ENCODE peak calls at places on chromosomes 3 and 15, in six cellular contexts. B, V, M, R, O and X are unnamed samples.
A peak's percentile ranks its signal among the peaks of the same experiment; 100 is the strongest.

GRCh38 chr15:68796576-68796975 is 24.1 kb downstream of the ANP32A start:
- DNase-seq in B (no peak), V (no peak), M (no peak), R (no peak), O (no peak), X (no peak)

GRCh38 chr15:48330045-48330840 is 986 bp upstream of the DUT start:
- DNase-seq in B (no peak), V (no peak), M (peak; percentile 16), R (no peak), O (peak; percentile 46), X (peak; percentile 32)

GRCh38 chr15:71975816-71976150 is 142.2 kb downstream of the MYO9A start:
- DNase-seq in B (no peak), V (no peak), M (no peak), R (no peak), O (no peak), X (no peak)

GRCh38 chr3:142875099-142875498 is 13.8 kb downstream of the PCOLCE2 start:
- DNase-seq in B (no peak), V (no peak), M (no peak), R (no peak), O (no peak), X (no peak)

GRCh38 chr15:63945838-63946298 is 100.4 kb downstream of the DAPK2 start:
- DNase-seq in B (no peak), V (peak; percentile 37), M (no peak), R (no peak), O (no peak), X (no peak)

GRCh38 chr3:143885803-143886427 is 37.6 kb upstream of the SLC9A9 start:
- DNase-seq in B (peak; percentile 16), V (peak; percentile 48), M (peak; percentile 36), R (peak; percentile 47), O (peak; percentile 67), X (no peak)

GRCh38 chr3:107307205-107307604 is 70.0 kb upstream of the CCDC54 start:
- DNase-seq in B (no peak), V (no peak), M (no peak), R (no peak), O (no peak), X (no peak)

GRCh38 chr15:63752075-63752684 is 81.6 kb downstream of the HERC1 start:
- DNase-seq in B (peak; percentile 60), V (no peak), M (peak; percentile 78), R (peak; percentile 27), O (peak; percentile 81), X (no peak)

GRCh38 chr3:178182337-178182761 is 353.9 kb upstream of the KCNMB2 start:
- DNase-seq in B (no peak), V (no peak), M (no peak), R (no peak), O (no peak), X (peak; percentile 26)

GRCh38 chr3:170724599-170724998 is 138.7 kb upstream of the SLC7A14 start:
- DNase-seq in B (no peak), V (no peak), M (no peak), R (no peak), O (peak; percentile 93), X (peak; percentile 80)

GRCh38 chr3:138165061-138165460 is 9.7 kb downstream of the DBR1 start:
- DNase-seq in B (no peak), V (no peak), M (no peak), R (no peak), O (no peak), X (no peak)

GRCh38 chr3:134065836-134066538 is 36.3 kb upstream of the SLCO2A1 start:
- DNase-seq in B (no peak), V (no peak), M (peak; percentile 19), R (no peak), O (peak; percentile 58), X (no peak)

GRCh38 chr15:93042211-93042610 is 46.8 kb downstream of the RGMA start:
- DNase-seq in B (no peak), V (no peak), M (no peak), R (no peak), O (no peak), X (peak; percentile 77)

GRCh38 chr3:106765342-106765741 is 611.9 kb upstream of the CCDC54 start:
- DNase-seq in B (peak; percentile 81), V (no peak), M (peak; percentile 10), R (no peak), O (peak; percentile 96), X (peak; percentile 77)

GRCh38 chr3:186991470-186991869 is 61.1 kb downstream of the ST6GAL1 start:
- DNase-seq in B (no peak), V (no peak), M (no peak), R (no peak), O (no peak), X (no peak)

GRCh38 chr15:100919481-100920405 is 586 bp downstream of the LRRK1 start:
- DNase-seq in B (no peak), V (no peak), M (peak; percentile 28), R (no peak), O (peak; percentile 69), X (peak; percentile 95)

GRCh38 chr15:27271258-27271657 is 300.3 kb downstream of the GABRG3 start:
- DNase-seq in B (no peak), V (peak; percentile 54), M (no peak), R (no peak), O (no peak), X (no peak)

GRCh38 chr3:38121832-38122461 is 15.0 kb downstream of the ACAA1 start:
- DNase-seq in B (no peak), V (no peak), M (no peak), R (no peak), O (no peak), X (no peak)

GRCh38 chr15:75203017-75203907 is 1.6 kb downstream of the C15orf39 start:
- DNase-seq in B (no peak), V (no peak), M (peak; percentile 50), R (peak; percentile 35), O (peak; percentile 53), X (peak; percentile 92)
- H2AFZ ChIP-seq in B (no peak overlapping the region), V (no peak overlapping the region), M (no peak overlapping the region), R (peak overlapping the region; percentile 88), O (no peak overlapping the region), X (peak overlapping the region; percentile 87)

GRCh38 chr3:46694520-46694919 is 1.0 kb upstream of the ALS2CL start:
- DNase-seq in B (no peak), V (no peak), M (no peak), R (no peak), O (no peak), X (no peak)
- H3K4me1 ChIP-seq in B (peaks cover 31% of the 10 kb centered on the region), V (no peaks in the 10 kb centered on the region), M (peaks cover 22% of the 10 kb centered on the region), R (peaks cover 27% of the 10 kb centered on the region), O (peaks cover 5% of the 10 kb centered on the region), X (peaks cover 7% of the 10 kb centered on the region)

GRCh38 chr3:47145272-47145671 is 18.6 kb downstream of the SETD2 start:
- DNase-seq in B (no peak), V (no peak), M (no peak), R (no peak), O (no peak), X (no peak)

GRCh38 chr3:47143068-47143467 is 20.8 kb downstream of the SETD2 start:
- DNase-seq in B (no peak), V (no peak), M (no peak), R (no peak), O (no peak), X (no peak)
- H3K79me2 ChIP-seq in B (peaks cover 90% of the 10 kb centered on the region), V (peaks cover 25% of the 10 kb centered on the region), M (peaks cover 85% of the 10 kb centered on the region), R (peaks cover 99% of the 10 kb centered on the region), O (peaks cover 100% of the 10 kb centered on the region), X (peaks cover 97% of the 10 kb centered on the region)

DNA sequence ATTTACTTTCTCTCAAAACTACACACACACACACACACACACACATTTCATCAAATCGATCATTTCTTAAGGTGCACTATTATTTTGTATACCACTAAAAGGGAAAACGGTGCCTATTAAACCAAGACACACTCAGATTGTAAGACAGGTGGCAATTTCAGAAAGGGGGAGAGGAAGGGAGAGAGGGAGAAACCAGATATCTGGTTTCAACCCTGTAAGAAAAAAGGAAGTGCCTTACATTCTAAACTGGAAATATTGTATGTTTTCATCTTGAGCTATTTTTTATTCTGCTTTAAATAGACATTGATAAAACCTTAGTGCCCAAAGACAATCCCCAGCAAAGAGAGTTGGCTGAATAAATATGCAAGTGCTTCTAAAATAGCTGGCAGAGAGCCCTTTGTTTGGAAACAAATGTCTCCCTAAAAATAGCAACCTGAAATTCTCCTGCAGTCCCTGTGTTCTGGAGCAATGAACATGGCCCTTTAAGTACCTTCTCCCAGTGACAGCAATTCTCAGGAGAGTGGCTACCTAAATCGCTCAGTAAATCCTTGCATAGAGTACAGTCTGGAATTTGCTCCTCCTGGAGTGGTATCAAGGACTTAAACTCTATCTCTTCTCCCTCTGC is 85.7 kb downstream of the RARB start:
- DNase-seq in B (no peak), V (no peak), M (peak; percentile 61), R (no peak), O (no peak), X (no peak)
- H2AFZ ChIP-seq in B (no peak overlapping the region), V (no peak overlapping the region), M (no peak overlapping the region), R (no peak overlapping the region), O (no peak overlapping the region), X (no peak overlapping the region)

GRCh38 chr3:99870712-99871111 is 53.0 kb downstream of the CMSS1 start:
- DNase-seq in B (no peak), V (no peak), M (no peak), R (no peak), O (no peak), X (no peak)
- H3K4me1 ChIP-seq in B (no peaks in the 10 kb centered on the region), V (peaks cover 3% of the 10 kb centered on the region), M (peaks cover 52% of the 10 kb centered on the region), R (peaks cover 14% of the 10 kb centered on the region), O (peaks cover 79% of the 10 kb centered on the region), X (peaks cover 49% of the 10 kb centered on the region)

DNA sequence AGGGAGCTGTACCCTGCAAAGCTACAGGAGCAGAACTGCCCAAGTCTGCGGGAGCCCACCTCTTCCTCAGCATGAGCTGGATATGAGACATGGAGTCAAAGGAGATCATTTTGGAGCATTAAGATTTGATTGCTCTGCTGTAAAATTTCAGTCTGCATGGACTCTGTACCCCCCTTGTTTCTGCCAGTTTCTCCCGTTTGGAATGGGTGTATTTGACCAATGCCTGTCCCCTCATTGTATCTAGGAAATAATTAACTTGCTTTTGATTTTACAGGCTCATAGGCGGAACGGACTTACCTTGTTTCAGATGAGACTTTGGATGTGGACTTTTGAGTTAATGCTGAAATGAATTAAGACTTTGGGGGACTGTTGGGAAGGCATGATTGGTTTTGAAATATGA is 18.3 kb downstream of the RNF13 start:
- DNase-seq in B (no peak), V (no peak), M (no peak), R (no peak), O (no peak), X (no peak)
- H3K79me2 ChIP-seq in B (peaks cover 80% of the 10 kb centered on the region), V (peaks cover 4% of the 10 kb centered on the region), M (peaks cover 10% of the 10 kb centered on the region), R (peaks cover 75% of the 10 kb centered on the region), O (peaks cover 91% of the 10 kb centered on the region), X (peaks cover 54% of the 10 kb centered on the region)

GRCh38 chr3:139227827-139228226 is 116.0 kb upstream of the MRPS22 start:
- DNase-seq in B (no peak), V (no peak), M (no peak), R (no peak), O (no peak), X (no peak)
- H2AFZ ChIP-seq in B (no peak overlapping the region), V (no peak overlapping the region), M (no peak overlapping the region), R (no peak overlapping the region), O (no peak overlapping the region), X (no peak overlapping the region)